ENCODE peak calls at places on chromosomes 2 and 18, in six cellular contexts. G is fibroblast of mammary gland; W is GM04504; Q is NCI-H774; S is NCI-H69; U is effector memory CD8-positive, alpha-beta T cell. K is an unnamed sample.
A peak's percentile ranks its signal among the peaks of the same experiment; 100 is the strongest.

GRCh38 chr2:71895320-71896161 is 252.1 kb downstream of the CYP26B1 start:
- DNase-seq in G (no peak), W (no peak), Q (no peak), S (no peak), U (no peak), K (no peak)

GRCh38 chr2:56001992-56002391 is 78.4 kb upstream of the EFEMP1 start:
- DNase-seq in G (no peak), W (no peak), Q (no peak), S (no peak), U (no peak), K (no peak)

GRCh38 chr18:49794740-49795139 is 18.6 kb downstream of the ACAA2 start:
- DNase-seq in G (no peak), W (no peak), Q (no peak), S (no peak), U (no peak), K (no peak)

GRCh38 chr2:42809876-42810125 is 17.4 kb upstream of the HAAO start:
- DNase-seq in G (no peak), W (no peak), Q (no peak), S (peak; percentile 83), U (no peak), K (no peak)

GRCh38 chr2:217248312-217248935 is 388.6 kb upstream of the TNP1 start:
- DNase-seq in G (no peak), W (no peak), Q (no peak), S (peak; percentile 41), U (no peak), K (no peak)

GRCh38 chr2:10909050-10909995 is 2.4 kb upstream of the KCNF1 start:
- DNase-seq in G (no peak), W (no peak), Q (peak; percentile 43), S (no peak), U (no peak), K (no peak)

GRCh38 chr18:78406743-78407455 is 572.7 kb upstream of the SALL3 start:
- DNase-seq in G (no peak), W (no peak), Q (peak; percentile 71), S (peak; percentile 43), U (no peak), K (no peak)

GRCh38 chr2:167289651-167290410 is 401.6 kb downstream of the XIRP2 start:
- DNase-seq in G (peak; percentile 62), W (no peak), Q (no peak), S (no peak), U (no peak), K (no peak)

GRCh38 chr2:95077521-95077807 is 44.1 kb downstream of the MRPS5 start:
- DNase-seq in G (no peak), W (no peak), Q (no peak), S (peak; percentile 28), U (no peak), K (no peak)

GRCh38 chr2:120884406-120885290 is 149.0 kb downstream of the GLI2 start:
- DNase-seq in G (no peak), W (no peak), Q (no peak), S (no peak), U (no peak), K (no peak)

GRCh38 chr2:206800501-206801416 is 35.4 kb downstream of the FASTKD2 start:
- DNase-seq in G (peak; percentile 83), W (peak; percentile 56), Q (peak; percentile 66), S (peak; percentile 75), U (no peak), K (peak; percentile 38)

GRCh38 chr2:1591978-1592907 is 152.1 kb downstream of the PXDN start:
- DNase-seq in G (peak; percentile 83), W (no peak), Q (no peak), S (peak; percentile 32), U (no peak), K (no peak)

GRCh38 chr2:121626777-121627524 is 22.3 kb downstream of the CLASP1 start:
- DNase-seq in G (peak; percentile 91), W (no peak), Q (no peak), S (no peak), U (no peak), K (no peak)

GRCh38 chr18:9736445-9736844 is 28.3 kb downstream of the RAB31 start:
- DNase-seq in G (no peak), W (no peak), Q (no peak), S (peak; percentile 65), U (no peak), K (no peak)

GRCh38 chr2:84409531-84409930 is 49.5 kb downstream of the SUCLG1 start:
- DNase-seq in G (no peak), W (no peak), Q (no peak), S (no peak), U (no peak), K (no peak)

GRCh38 chr18:13353424-13353823 is 134.9 kb downstream of the LDLRAD4 start:
- DNase-seq in G (no peak), W (no peak), Q (no peak), S (no peak), U (no peak), K (no peak)

GRCh38 chr18:71304856-71305255 is 1016.0 kb downstream of the SOCS6 start:
- DNase-seq in G (no peak), W (no peak), Q (no peak), S (no peak), U (no peak), K (no peak)

K was measured in immature natural killer cell.